ENCODE peak calls at places on chromosome 21, in ten cellular contexts. B, C, I, O, P, U, E, Z, X and J are unnamed samples.

GRCh38 chr21:33268392-33268735 is 2.2 kb downstream of the IL10RB start:
- DNase-seq in C (no peak), B (no peak), P (no peak), U (no peak), E (no peak), O (no peak), Z (no peak), X (no peak), I (no peak), J (no peak)

GRCh38 chr21:41777934-41778815 is 11.3 kb upstream of the RIPK4 start:
- DNase-seq in O (peak), Z (no peak), U (peak), P (peak), C (no peak), X (no peak), I (peak), B (peak), E (peak), J (peak)

GRCh38 chr21:30126575-30126974 is 40.0 kb downstream of the CLDN17 start:
- DNase-seq in P (no peak), B (no peak), X (no peak), E (no peak), I (no peak), O (no peak), U (no peak), Z (no peak), C (no peak), J (no peak)

GRCh38 chr21:29148535-29148934 is 18.1 kb downstream of the MAP3K7CL start:
- DNase-seq in U (peak), O (no peak), Z (no peak), C (no peak), B (peak), E (peak), P (no peak), X (peak), I (no peak), J (no peak)

GRCh38 chr21:37380349-37381323 is 14.1 kb downstream of the DYRK1A start:
- DNase-seq in C (no peak), P (peak), U (no peak), O (peak), I (no peak), E (no peak), B (no peak), X (no peak), Z (no peak), J (peak)

GRCh38 chr21:35045539-35046222 is 3.4 kb downstream of the RUNX1 start:
- DNase-seq in P (no peak), B (no peak), X (peak), E (no peak), U (no peak), C (no peak), I (no peak), Z (no peak), O (no peak), J (no peak)

GRCh38 chr21:43880111-43880985 is 15.3 kb downstream of the AGPAT3 start:
- DNase-seq in I (no peak), X (no peak), U (no peak), O (no peak), Z (no peak), E (no peak), B (no peak), C (peak), P (no peak), J (peak)

GRCh38 chr21:28272272-28272992 is 720.2 kb downstream of the LTN1 start:
- DNase-seq in X (no peak), O (no peak), Z (no peak), U (no peak), E (peak), B (peak), C (no peak), I (no peak), P (no peak), J (no peak)

GRCh38 chr21:33975548-33976081 is 60.0 kb upstream of the ATP5PO start:
- DNase-seq in Z (no peak), U (no peak), C (peak), E (no peak), X (peak), I (no peak), P (no peak), B (no peak), O (peak), J (no peak)

GRCh38 chr21:39088831-39089380 is 94.3 kb downstream of the PSMG1 start:
- DNase-seq in Z (no peak), U (no peak), C (no peak), I (no peak), O (no peak), X (no peak), P (no peak), E (peak), B (no peak), J (no peak)

GRCh38 chr21:41368361-41369104 is 6.7 kb downstream of the MX2 start:
- DNase-seq in X (no peak), I (no peak), Z (no peak), U (no peak), O (no peak), E (no peak), C (no peak), B (no peak), P (no peak), J (no peak)

GRCh38 chr21:36610201-36610600 is 88.7 kb upstream of the SIM2 start:
- DNase-seq in X (no peak), E (no peak), U (no peak), Z (no peak), I (no peak), B (no peak), O (no peak), C (no peak), P (no peak), J (no peak)

GRCh38 chr21:44943686-44944550 is 4.1 kb downstream of the SLX9 start:
- DNase-seq in U (no peak), I (no peak), P (no peak), B (no peak), C (no peak), Z (no peak), O (no peak), X (no peak), E (no peak), J (no peak)

GRCh38 chr21:32771134-32771523 is 426 bp downstream of the PAXBP1 start:
- DNase-seq in X (peak), P (peak), B (no peak), I (no peak), C (peak), U (peak), O (peak), Z (peak), E (peak), J (no peak)

GRCh38 chr21:36463204-36463603 is 16.7 kb downstream of the CLDN14 start:
- DNase-seq in E (no peak), B (no peak), Z (no peak), X (no peak), O (no peak), C (no peak), I (no peak), P (no peak), U (no peak), J (no peak)

GRCh38 chr21:31536138-31536537 is 123.4 kb upstream of the SOD1 start:
- DNase-seq in Z (no peak), P (no peak), O (no peak), B (no peak), I (no peak), X (no peak), C (no peak), E (no peak), U (no peak), J (no peak)

GRCh38 chr21:42199488-42200463 is 19.2 kb upstream of the ABCG1 start:
- DNase-seq in B (peak), P (no peak), E (peak), U (no peak), Z (peak), I (no peak), C (no peak), O (no peak), X (peak), J (no peak)

GRCh38 chr21:15557925-15558324 is 171.9 kb upstream of the USP25 start:
- DNase-seq in X (no peak), U (no peak), I (peak), E (no peak), B (no peak), O (no peak), C (no peak), Z (no peak), P (no peak), J (peak)

GRCh38 chr21:45894107-45894810 is 87.3 kb upstream of the COL6A1 start:
- DNase-seq in U (no peak), O (no peak), P (peak), I (no peak), X (no peak), B (peak), E (peak), Z (no peak), C (no peak), J (no peak)

GRCh38 chr21:16079830-16080229 is 350.0 kb downstream of the USP25 start:
- DNase-seq in Z (no peak), C (no peak), B (no peak), E (peak), I (no peak), P (no peak), O (no peak), X (no peak), U (no peak), J (peak)

GRCh38 chr21:45640888-45641479 is 2.5 kb upstream of the PCBP3 start:
- DNase-seq in E (peak), B (no peak), C (peak), Z (no peak), P (peak), X (no peak), U (no peak), O (peak), I (no peak), J (peak)

GRCh38 chr21:20882462-20883415 is 115.5 kb upstream of the NCAM2 start:
- DNase-seq in B (no peak), Z (no peak), X (no peak), E (peak), U (peak), P (peak), I (peak), C (no peak), O (peak), J (no peak)

GRCh38 chr21:25855591-25855990 is 120.8 kb downstream of the GABPA start:
- DNase-seq in I (no peak), U (no peak), C (no peak), Z (no peak), P (no peak), O (no peak), B (peak), E (no peak), X (no peak), J (no peak)

GRCh38 chr21:41366522-41367151 is 4.8 kb downstream of the MX2 start:
- DNase-seq in U (no peak), P (no peak), E (peak), O (no peak), B (peak), C (peak), I (no peak), Z (peak), X (no peak), J (peak)

GRCh38 chr21:25607151-25607811 is at the start of gene MRPL39:
- DNase-seq in C (peak), Z (peak), I (peak), E (peak), X (peak), O (peak), P (peak), U (peak), B (peak), J (peak)

GRCh38 chr21:39952265-39952664 is 85.0 kb downstream of the PCP4 start:
- DNase-seq in O (no peak), Z (no peak), P (peak), E (no peak), U (no peak), C (no peak), X (no peak), B (no peak), I (no peak), J (no peak)

GRCh38 chr21:31337991-31338891 is 5.8 kb downstream of the TIAM1 start:
- DNase-seq in O (no peak), Z (no peak), I (no peak), C (no peak), P (no peak), B (no peak), X (no peak), E (no peak), U (peak), J (peak)

GRCh38 chr21:36538761-36539160 is 58.8 kb upstream of the CLDN14 start:
- DNase-seq in O (no peak), Z (no peak), B (no peak), E (no peak), I (no peak), X (no peak), U (no peak), P (no peak), C (no peak), J (no peak)

GRCh38 chr21:34183331-34183928 is 110.1 kb downstream of the MRPS6 start:
- DNase-seq in I (no peak), P (no peak), E (no peak), U (no peak), C (no peak), O (no peak), X (no peak), Z (no peak), B (no peak), J (no peak)

GRCh38 chr21:46457801-46458314 is 833 bp upstream of the DIP2A start:
- DNase-seq in U (no peak), P (no peak), C (no peak), X (peak), O (peak), I (peak), B (no peak), E (peak), Z (peak), J (no peak)

GRCh38 chr21:18951291-18952038 is 547.9 kb upstream of the TMPRSS15 start:
- DNase-seq in Z (no peak), X (no peak), B (no peak), E (no peak), P (peak), I (peak), O (no peak), U (peak), C (no peak), J (peak)

GRCh38 chr21:27298465-27298864 is 331.6 kb upstream of the ADAMTS5 start:
- DNase-seq in O (no peak), E (peak), C (no peak), X (no peak), Z (no peak), U (no peak), P (peak), B (no peak), I (peak), J (no peak)

GRCh38 chr21:34630536-34631143 is 15.7 kb upstream of the RCAN1 start:
- DNase-seq in X (peak), U (peak), I (peak), O (peak), Z (peak), C (peak), E (peak), B (peak), P (peak), J (peak)

GRCh38 chr21:44533891-44534627 is 5.9 kb downstream of the KRTAP10-1 start:
- DNase-seq in X (no peak), O (no peak), E (no peak), B (no peak), I (no peak), C (no peak), P (no peak), Z (no peak), U (no peak), J (no peak)

GRCh38 chr21:42164064-42164789 is 54.7 kb upstream of the ABCG1 start:
- DNase-seq in C (peak), U (no peak), I (peak), P (peak), E (no peak), B (no peak), X (peak), O (peak), Z (no peak), J (no peak)

GRCh38 chr21:42157606-42158310 is 61.2 kb upstream of the ABCG1 start:
- DNase-seq in U (no peak), E (no peak), X (no peak), C (no peak), B (no peak), I (no peak), O (no peak), P (no peak), Z (no peak), J (no peak)

GRCh38 chr21:41885341-41886024 is 6.3 kb upstream of the PRDM15 start:
- DNase-seq in X (no peak), O (no peak), U (no peak), E (peak), I (no peak), B (no peak), P (no peak), C (no peak), Z (no peak), J (no peak)

GRCh38 chr21:22311741-22312462 is 1313.7 kb downstream of the NCAM2 start:
- DNase-seq in B (no peak), U (no peak), C (no peak), I (no peak), E (no peak), Z (no peak), O (no peak), X (no peak), P (no peak), J (no peak)

GRCh38 chr21:41419921-41420862 is 5.8 kb upstream of the MX1 start:
- DNase-seq in I (peak), P (peak), Z (peak), E (peak), B (peak), O (peak), C (peak), U (peak), X (peak), J (peak)